ENCODE peak calls at places on chromosomes 6 and 20, in seven cellular contexts. Y, A, W, T, F, P and H are unnamed samples.

GRCh38 chr6:111709615-111710398 is 104.1 kb upstream of the TRAF3IP2 start:
- DNase-seq in Y (peak), A (no peak), W (peak), T (peak), F (peak), P (peak), H (peak)

GRCh38 chr6:26026833-26027490 is 60.3 kb upstream of the HFE start:
- DNase-seq in Y (peak), A (peak), W (peak), T (peak), F (peak), P (peak), H (peak)

GRCh38 chr20:36004045-36004444 is 35.7 kb downstream of the CNBD2 start:
- DNase-seq in Y (no peak), A (no peak), W (no peak), T (no peak), F (no peak), P (no peak), H (no peak)

GRCh38 chr6:4820704-4821276 is 44.6 kb downstream of the CDYL start:
- DNase-seq in Y (no peak), A (no peak), W (peak), T (peak), F (no peak), P (no peak), H (no peak)

GRCh38 chr6:48564036-48564820 is 453.2 kb upstream of the PTCHD4 start:
- DNase-seq in Y (no peak), A (no peak), W (no peak), T (no peak), F (no peak), P (no peak), H (no peak)

GRCh38 chr6:5050009-5050408 is 35.1 kb upstream of the PPP1R3G start:
- DNase-seq in Y (no peak), A (no peak), W (peak), T (no peak), F (no peak), P (no peak), H (no peak)

GRCh38 chr6:89583559-89583958 is 55.0 kb downstream of the LYRM2 start:
- DNase-seq in Y (no peak), A (no peak), W (no peak), T (no peak), F (no peak), P (no peak), H (no peak)

GRCh38 chr6:157227202-157228166 is 95.8 kb downstream of the TMEM242 start:
- DNase-seq in Y (no peak), A (peak), W (peak), T (no peak), F (no peak), P (no peak), H (no peak)

GRCh38 chr20:24779886-24780285 is 169.2 kb upstream of the CST7 start:
- DNase-seq in Y (no peak), A (no peak), W (no peak), T (no peak), F (no peak), P (no peak), H (no peak)

GRCh38 chr6:132199343-132199742 is 201.9 kb downstream of the MOXD1 start:
- DNase-seq in Y (no peak), A (no peak), W (peak), T (peak), F (no peak), P (no peak), H (no peak)

GRCh38 chr20:36768768-36769430 is 4.7 kb downstream of the DSN1 start:
- DNase-seq in Y (no peak), A (no peak), W (peak), T (no peak), F (no peak), P (no peak), H (no peak)

GRCh38 chr6:168089186-168090063 is 10.4 kb upstream of the FRMD1 start:
- DNase-seq in Y (no peak), A (no peak), W (no peak), T (no peak), F (no peak), P (no peak), H (no peak)

GRCh38 chr6:48087448-48087847 is 23.5 kb downstream of the PTCHD4 start:
- DNase-seq in Y (no peak), A (no peak), W (peak), T (no peak), F (no peak), P (peak), H (no peak)

GRCh38 chr6:9064156-9064555 is 628.8 kb upstream of the SLC35B3 start:
- DNase-seq in Y (no peak), A (no peak), W (no peak), T (no peak), F (no peak), P (no peak), H (no peak)

GRCh38 chr6:1621328-1621701 is 11.6 kb downstream of the FOXC1 start:
- DNase-seq in Y (no peak), A (no peak), W (no peak), T (no peak), F (no peak), P (no peak), H (no peak)

GRCh38 chr6:3592371-3592941 is 135.6 kb upstream of the SLC22A23 start:
- DNase-seq in Y (no peak), A (no peak), W (peak), T (peak), F (no peak), P (peak), H (no peak)

GRCh38 chr6:25709761-25710160 is 44.8 kb upstream of the SLC17A4 start:
- DNase-seq in Y (no peak), A (no peak), W (no peak), T (no peak), F (no peak), P (peak), H (no peak)

GRCh38 chr20:2519115-2519815 is 10.6 kb upstream of the ZNF343 start:
- DNase-seq in Y (no peak), A (no peak), W (peak), T (no peak), F (no peak), P (no peak), H (no peak)

GRCh38 chr6:21826031-21826430 is 232.5 kb downstream of the SOX4 start:
- DNase-seq in Y (no peak), A (no peak), W (peak), T (peak), F (no peak), P (no peak), H (no peak)

GRCh38 chr6:4355241-4355640 is 219.9 kb upstream of the ECI2 start:
- DNase-seq in Y (no peak), A (no peak), W (peak), T (peak), F (no peak), P (peak), H (no peak)

GRCh38 chr6:47434372-47435253 is 43.0 kb upstream of the CD2AP start:
- DNase-seq in Y (no peak), A (no peak), W (no peak), T (no peak), F (no peak), P (no peak), H (no peak)

GRCh38 chr20:49907405-49908257 is 7.7 kb downstream of the SPATA2 start:
- DNase-seq in Y (no peak), A (no peak), W (no peak), T (no peak), F (no peak), P (no peak), H (no peak)

GRCh38 chr6:22906091-22906549 is 336.8 kb downstream of the HDGFL1 start:
- DNase-seq in Y (no peak), A (no peak), W (peak), T (peak), F (no peak), P (peak), H (peak)

GRCh38 chr6:116290799-116291198 is 11.1 kb upstream of the TSPYL1 start:
- DNase-seq in Y (no peak), A (no peak), W (no peak), T (no peak), F (no peak), P (no peak), H (peak)

GRCh38 chr6:163218361-163218894 is 196.1 kb upstream of the QKI start:
- DNase-seq in Y (no peak), A (no peak), W (no peak), T (no peak), F (no peak), P (no peak), H (no peak)

GRCh38 chr20:57080796-57081195 is 185.6 kb downstream of the BMP7 start:
- DNase-seq in Y (no peak), A (no peak), W (peak), T (peak), F (no peak), P (peak), H (peak)

GRCh38 chr20:36490191-36490590 is 51.1 kb upstream of the MYL9 start:
- DNase-seq in Y (no peak), A (no peak), W (peak), T (peak), F (no peak), P (no peak), H (no peak)

GRCh38 chr6:134821397-134821796 is 128.5 kb downstream of the ALDH8A1 start:
- DNase-seq in Y (no peak), A (no peak), W (no peak), T (no peak), F (no peak), P (no peak), H (no peak)